ENCODE peak calls at places on chromosomes 4 and X, in six cellular contexts. K, M, A, U, R and Z are unnamed samples.

GRCh38 chr4:110897779-110898178 is 274.9 kb upstream of the PITX2 start:
- DNase-seq in K (no peak), M (no peak), A (no peak), U (no peak), R (no peak), Z (no peak)

GRCh38 chr4:151173751-151174325 is 74.4 kb downstream of the RPS3A start:
- DNase-seq in K (no peak), M (no peak), A (no peak), U (no peak), R (peak), Z (no peak)

GRCh38 chrX:136182394-136182793 is 35.1 kb downstream of the FHL1 start:
- DNase-seq in K (no peak), M (no peak), A (no peak), U (no peak), R (no peak), Z (no peak)

GRCh38 chr4:171794528-171794927 is 18.7 kb upstream of the GALNTL6 start:
- DNase-seq in K (no peak), M (no peak), A (no peak), U (no peak), R (no peak), Z (no peak)

GRCh38 chr4:163385466-163385865 is 41.8 kb downstream of the NPY5R start:
- DNase-seq in K (no peak), M (no peak), A (no peak), U (no peak), R (no peak), Z (no peak)

GRCh38 chr4:4831825-4832224 is 27.6 kb upstream of the MSX1 start:
- DNase-seq in K (no peak), M (no peak), A (no peak), U (no peak), R (no peak), Z (no peak)

GRCh38 chr4:3477750-3478430 is 14.8 kb downstream of the DOK7 start:
- DNase-seq in K (no peak), M (no peak), A (no peak), U (no peak), R (no peak), Z (no peak)

GRCh38 chr4:76896048-76896447 is 1.9 kb downstream of the SOWAHB start:
- DNase-seq in K (no peak), M (no peak), A (no peak), U (no peak), R (no peak), Z (no peak)

GRCh38 chrX:63283331-63283730 is 67.8 kb downstream of the SPIN4 start:
- DNase-seq in K (no peak), M (no peak), A (peak), U (no peak), R (no peak), Z (no peak)

GRCh38 chr4:23770011-23770410 is 119.8 kb downstream of the PPARGC1A start:
- DNase-seq in K (no peak), M (no peak), A (peak), U (no peak), R (peak), Z (no peak)

GRCh38 chrX:64394874-64395567 is at the start of gene MTMR8:
- DNase-seq in K (peak), M (peak), A (peak), U (peak), R (peak), Z (peak)

GRCh38 chr4:6576932-6577331 is 1.9 kb downstream of the MAN2B2 start:
- DNase-seq in K (no peak), M (no peak), A (no peak), U (no peak), R (no peak), Z (no peak)

GRCh38 chr4:78171482-78171881 is 114.4 kb downstream of the FRAS1 start:
- DNase-seq in K (no peak), M (no peak), A (no peak), U (no peak), R (no peak), Z (no peak)

GRCh38 chrX:134246282-134246681 is 9.3 kb downstream of the CCDC160 start:
- DNase-seq in K (no peak), M (no peak), A (no peak), U (no peak), R (peak), Z (no peak)

GRCh38 chr4:152591361-152591760 is 55.5 kb upstream of the FBXW7 start:
- DNase-seq in K (peak), M (peak), A (peak), U (peak), R (peak), Z (peak)